ENCODE peak calls at places on chromosomes 12 and 14, in four cellular contexts. N, M, W and O are unnamed samples.

GRCh38 chr12:118120579-118121363 is 15.2 kb upstream of the PEBP1 start:
- DNase-seq in N (peak; percentile 35), M (peak; percentile 94), W (peak; percentile 74), O (peak; percentile 78)

GRCh38 chr14:76022991-76023390 is 37.4 kb downstream of the IFT43 start:
- DNase-seq in N (no peak), M (no peak), W (no peak), O (no peak)

GRCh38 chr12:47851303-47851952 is 31.7 kb upstream of the HDAC7 start:
- DNase-seq in N (no peak), M (no peak), W (no peak), O (no peak)

GRCh38 chr12:24111591-24111990 is 162.1 kb upstream of the SOX5 start:
- DNase-seq in N (no peak), M (no peak), W (no peak), O (no peak)

GRCh38 chr14:95125951-95126350 is 31.4 kb downstream of the DICER1 start:
- DNase-seq in N (no peak), M (no peak), W (no peak), O (no peak)

GRCh38 chr12:54017027-54017788 is 8.4 kb downstream of the HOXC8 start:
- DNase-seq in N (no peak), M (peak; percentile 83), W (no peak), O (peak; percentile 7)

GRCh38 chr12:94265966-94266365 is 117.6 kb downstream of the PLXNC1 start:
- DNase-seq in N (no peak), M (no peak), W (no peak), O (no peak)

GRCh38 chr12:14256139-14256538 is 109.3 kb upstream of the ATF7IP start:
- DNase-seq in N (peak; percentile 41), M (no peak), W (no peak), O (no peak)

GRCh38 chr12:29041621-29042020 is 107.5 kb upstream of the FAR2 start:
- DNase-seq in N (no peak), M (no peak), W (no peak), O (no peak)

GRCh38 chr12:5827591-5827990 is 117.5 kb downstream of the ANO2 start:
- DNase-seq in N (no peak), M (no peak), W (no peak), O (no peak)

GRCh38 chr12:122961551-122962329 is 4.5 kb downstream of the ABCB9 start:
- DNase-seq in N (no peak), M (no peak), W (no peak), O (no peak)

GRCh38 chr12:51836833-51837184 is 11.7 kb downstream of the FIGNL2 start:
- DNase-seq in N (no peak), M (no peak), W (no peak), O (no peak)

GRCh38 chr14:102848830-102849521 is 71.7 kb downstream of the TRAF3 start:
- DNase-seq in N (no peak), M (no peak), W (peak; percentile 48), O (no peak)

GRCh38 chr14:50002926-50003212 is 110.0 kb downstream of the ARF6 start:
- DNase-seq in N (no peak), M (no peak), W (no peak), O (no peak)

GRCh38 chr14:80475074-80475473 is 263.8 kb upstream of the DIO2 start:
- DNase-seq in N (no peak), M (no peak), W (no peak), O (no peak)

GRCh38 chr12:96044017-96044985 is 8.9 kb upstream of the LTA4H start:
- DNase-seq in N (no peak), M (no peak), W (no peak), O (no peak)

GRCh38 chr12:49189731-49190314 is 943 bp upstream of the TUBA1A start:
- DNase-seq in N (no peak), M (no peak), W (no peak), O (no peak)

GRCh38 chr14:54133896-54134295 is 177.3 kb upstream of the BMP4 start:
- DNase-seq in N (no peak), M (peak; percentile 11), W (no peak), O (no peak)

GRCh38 chr14:62436256-62436655 is 609.0 kb downstream of the KCNH5 start:
- DNase-seq in N (no peak), M (no peak), W (no peak), O (no peak)

GRCh38 chr12:95637471-95638155 is 86.3 kb upstream of the USP44 start:
- DNase-seq in N (no peak), M (no peak), W (no peak), O (no peak)

GRCh38 chr12:69056743-69057515 is 124.0 kb upstream of the CPM start:
- DNase-seq in N (no peak), M (no peak), W (no peak), O (no peak)

GRCh38 chr12:54262403-54262925 is 17.5 kb downstream of the CBX5 start:
- DNase-seq in N (no peak), M (no peak), W (no peak), O (no peak)

GRCh38 chr12:121949643-121950397 is 31.4 kb downstream of the CFAP251 start:
- DNase-seq in N (no peak), M (no peak), W (no peak), O (no peak)

GRCh38 chr12:118611295-118611694 is 234.9 kb downstream of the SUDS3 start:
- DNase-seq in N (no peak), M (no peak), W (no peak), O (peak; percentile 84)

GRCh38 chr14:102262894-102263462 is 42.0 kb downstream of the MOK start:
- DNase-seq in N (no peak), M (peak; percentile 33), W (no peak), O (no peak)

GRCh38 chr14:24678801-24679247 is 44.8 kb upstream of the GZMB start:
- DNase-seq in N (peak; percentile 43), M (peak; percentile 60), W (peak; percentile 33), O (peak; percentile 79)
- H3K4me3 ChIP-seq in N (no peak overlapping the region), M (no peak overlapping the region), W (peak overlapping the region; percentile 34), O (no peak overlapping the region)

GRCh38 chr14:71931492-71932228 is 569 bp upstream of the RGS6 start:
- DNase-seq in N (no peak), M (no peak), W (peak; percentile 37), O (no peak)
- H3K4me3 ChIP-seq in N (no peak overlapping the region), M (peak overlapping the region; percentile 42), W (peak overlapping the region; percentile 68), O (no peak overlapping the region)

GRCh38 chr12:21945002-21945401 is 3.8 kb upstream of the ABCC9 start:
- DNase-seq in N (no peak), M (no peak), W (no peak), O (no peak)

GRCh38 chr12:21946983-21947382 is 5.8 kb upstream of the ABCC9 start:
- DNase-seq in N (no peak), M (no peak), W (no peak), O (no peak)

GRCh38 chr12:21950649-21951048 is 9.4 kb upstream of the ABCC9 start:
- DNase-seq in N (no peak), M (no peak), W (no peak), O (no peak)
- H3K4me3 ChIP-seq in N (no peak overlapping the region), M (no peak overlapping the region), W (no peak overlapping the region), O (no peak overlapping the region)

GRCh38 chr12:113232787-113233585 is 11.7 kb downstream of the TPCN1 start:
- DNase-seq in N (peak; percentile 53), M (no peak), W (peak; percentile 39), O (no peak)
- H3K4me3 ChIP-seq in N (peak overlapping the region; percentile 18), M (no peak overlapping the region), W (no peak overlapping the region), O (no peak overlapping the region)

DNA sequence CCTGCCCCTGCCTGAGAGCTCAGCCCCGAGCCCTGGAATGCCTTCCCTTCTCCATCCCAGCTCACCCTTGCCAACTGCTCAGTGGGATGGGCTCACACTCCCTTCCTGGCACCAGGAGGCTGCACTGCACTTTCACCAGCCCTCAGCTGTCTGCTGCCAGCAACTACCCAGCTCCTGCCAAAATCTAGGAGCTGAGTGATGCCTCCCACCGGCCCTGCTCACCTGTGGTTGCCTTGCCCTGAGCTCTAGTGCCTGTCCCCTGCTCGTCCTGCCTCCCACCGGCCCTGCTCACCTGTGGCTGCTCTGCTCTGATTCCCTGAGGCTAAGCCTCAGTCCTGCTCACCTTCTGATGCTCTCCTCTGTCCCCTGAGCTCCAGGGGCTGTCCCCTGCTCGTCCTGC is 119.8 kb downstream of the TMEM121 start:
- DNase-seq in N (no peak), M (no peak), W (no peak), O (no peak)
- H3K4me3 ChIP-seq in N (no peak overlapping the region), M (no peak overlapping the region), W (no peak overlapping the region), O (no peak overlapping the region)

DNA sequence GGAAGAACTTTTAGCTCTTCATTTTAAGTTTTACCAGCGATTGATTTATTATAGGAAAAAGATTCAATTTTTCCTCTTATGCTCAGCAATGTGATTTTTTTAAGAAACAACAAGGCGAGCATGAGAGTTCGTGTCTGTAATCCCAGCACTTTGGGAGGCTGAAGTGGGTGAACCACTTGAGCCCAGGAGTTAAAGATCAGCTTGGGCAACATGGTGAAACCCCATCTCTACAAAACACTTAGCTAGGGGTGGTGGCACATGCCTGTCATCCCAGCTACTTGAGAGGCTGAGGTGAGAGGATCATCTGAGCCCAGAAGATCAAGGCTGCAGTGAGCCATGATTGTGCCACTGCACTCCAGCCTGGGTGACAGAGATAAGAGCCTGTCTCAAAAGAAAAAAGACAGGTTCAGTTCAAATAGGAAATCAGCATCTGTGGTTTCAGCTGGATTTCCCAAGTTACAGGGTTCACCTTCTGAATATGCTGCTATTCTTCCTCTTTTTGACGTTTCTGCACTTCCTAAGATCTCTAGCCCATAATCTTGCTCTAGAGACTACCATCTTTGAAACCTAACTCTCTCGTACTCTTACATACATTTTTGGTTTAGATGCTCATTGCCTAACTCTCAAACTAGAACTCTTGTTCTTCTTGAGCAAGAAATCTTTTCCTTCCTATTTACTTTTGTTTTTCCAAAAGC is 274.7 kb downstream of the SEC23A start:
- DNase-seq in N (no peak), M (no peak), W (no peak), O (no peak)
- H3K4me3 ChIP-seq in N (no peak overlapping the region), M (no peak overlapping the region), W (no peak overlapping the region), O (no peak overlapping the region)

GRCh38 chr12:71688961-71689570 is 3.2 kb downstream of the TMEM19 start:
- DNase-seq in N (no peak), M (no peak), W (no peak), O (no peak)
- H3K4me3 ChIP-seq in N (no peak overlapping the region), M (no peak overlapping the region), W (no peak overlapping the region), O (no peak overlapping the region)

GRCh38 chr12:100184549-100184948 is 16.1 kb upstream of the ACTR6 start:
- DNase-seq in N (no peak), M (no peak), W (no peak), O (no peak)

GRCh38 chr12:100186071-100186470 is 14.5 kb upstream of the ACTR6 start:
- DNase-seq in N (no peak), M (no peak), W (no peak), O (no peak)

GRCh38 chr12:100187857-100188519 is 12.6 kb upstream of the ACTR6 start:
- DNase-seq in N (no peak), M (no peak), W (no peak), O (no peak)

GRCh38 chr12:100187068-100187467 is 13.5 kb upstream of the ACTR6 start:
- DNase-seq in N (no peak), M (no peak), W (no peak), O (no peak)

GRCh38 chr12:100185361-100185894 is 15.2 kb upstream of the ACTR6 start:
- DNase-seq in N (no peak), M (no peak), W (no peak), O (no peak)
- H3K4me3 ChIP-seq in N (no peak overlapping the region), M (no peak overlapping the region), W (no peak overlapping the region), O (no peak overlapping the region)